ENCODE peak calls at places on chromosome 1, in seven cellular contexts. G is CD4-positive, CD25-positive, alpha-beta regulatory T cell; I is K562; D is adrenal gland; K is mesenchymal stem cell; V is pancreas; Z is H1. X is an unnamed sample.

GRCh38 chr1:154176341-154176740 is 15.6 kb downstream of the TPM3 start:
- DNase-seq in I (no peak), K (peak), Z (no peak), V (no peak), D (peak), G (no peak), X (peak)

GRCh38 chr1:48472747-48473146 is 743 bp upstream of the SPATA6 start:
- DNase-seq in V (no peak), D (no peak), I (no peak), G (no peak), Z (no peak), K (peak), X (no peak)

GRCh38 chr1:61181016-61181560 is 98.7 kb downstream of the NFIA start:
- DNase-seq in I (no peak), K (no peak), G (no peak), D (no peak), Z (no peak), V (no peak), X (no peak)

GRCh38 chr1:166153641-166154350 is 13.0 kb downstream of the FAM78B start:
- DNase-seq in I (no peak), V (no peak), G (no peak), D (no peak), K (no peak), Z (no peak), X (no peak)

GRCh38 chr1:175628548-175629317 is 114.7 kb downstream of the TNR start:
- DNase-seq in Z (no peak), D (peak), K (no peak), V (no peak), I (no peak), G (no peak), X (no peak)

GRCh38 chr1:67892451-67893125 is 59.3 kb upstream of the GNG12 start:
- DNase-seq in K (peak), Z (no peak), D (no peak), V (no peak), G (no peak), I (no peak), X (no peak)

GRCh38 chr1:62194651-62195282 is at the start of gene L1TD1:
- DNase-seq in I (no peak), K (no peak), G (no peak), V (no peak), Z (peak), D (peak), X (peak)

GRCh38 chr1:63602629-63603028 is 9.4 kb downstream of the PGM1 start:
- DNase-seq in K (no peak), V (no peak), Z (no peak), G (no peak), I (no peak), D (no peak), X (no peak)

GRCh38 chr1:236957235-236957634 is 47.0 kb downstream of the MT1HL1 start:
- DNase-seq in G (no peak), D (no peak), I (no peak), K (no peak), Z (no peak), V (no peak), X (no peak)

GRCh38 chr1:9212735-9213134 is 21.8 kb upstream of the H6PD start:
- DNase-seq in K (no peak), D (no peak), Z (no peak), I (no peak), G (no peak), V (no peak), X (no peak)

GRCh38 chr1:14413809-14414208 is 184.7 kb upstream of the KAZN start:
- DNase-seq in Z (no peak), I (no peak), D (no peak), G (no peak), V (no peak), K (no peak), X (no peak)

GRCh38 chr1:10973552-10973951 is 38.9 kb upstream of the TARDBP start:
- DNase-seq in K (no peak), V (no peak), D (no peak), G (no peak), I (no peak), Z (peak), X (no peak)

GRCh38 chr1:117697220-117697781 is 91.5 kb downstream of the TENT5C start:
- DNase-seq in Z (no peak), K (peak), V (no peak), I (peak), D (no peak), G (no peak), X (no peak)

GRCh38 chr1:34684246-34684645 is 70.6 kb upstream of the GJB5 start:
- DNase-seq in I (no peak), D (no peak), K (no peak), Z (peak), G (peak), V (no peak), X (no peak)

GRCh38 chr1:107202007-107202406 is 61.2 kb downstream of the NTNG1 start:
- DNase-seq in Z (no peak), G (no peak), V (no peak), K (no peak), D (no peak), I (no peak), X (no peak)

GRCh38 chr1:245096330-245097066 is 58.3 kb upstream of the KIF26B start:
- DNase-seq in G (no peak), Z (no peak), K (no peak), I (no peak), V (no peak), D (no peak), X (no peak)

GRCh38 chr1:200670215-200671118 is 760 bp upstream of the DDX59 start:
- DNase-seq in V (peak), D (no peak), G (peak), I (peak), Z (no peak), K (no peak), X (peak)

GRCh38 chr1:86714159-86714558 is 9.8 kb downstream of the SH3GLB1 start:
- DNase-seq in V (no peak), G (no peak), D (peak), I (no peak), Z (no peak), K (peak), X (no peak)

GRCh38 chr1:24501371-24502167 is 1.1 kb upstream of the RCAN3 start:
- DNase-seq in Z (no peak), D (no peak), K (peak), I (peak), G (peak), V (no peak), X (peak)

GRCh38 chr1:40130892-40131291 is 30.3 kb upstream of the RLF start:
- DNase-seq in Z (no peak), G (no peak), K (no peak), I (peak), V (no peak), D (no peak), X (no peak)

GRCh38 chr1:209895709-209896108 is 42.3 kb upstream of the SYT14 start:
- DNase-seq in Z (no peak), G (peak), I (no peak), V (no peak), D (no peak), K (peak), X (no peak)

GRCh38 chr1:59682405-59683080 is 132.2 kb upstream of the HOOK1 start:
- DNase-seq in D (no peak), I (no peak), V (no peak), Z (no peak), G (no peak), K (peak), X (no peak)

GRCh38 chr1:212935387-212935981 is 14.9 kb upstream of the VASH2 start:
- DNase-seq in Z (peak), K (no peak), I (no peak), G (no peak), V (no peak), D (no peak), X (no peak)

GRCh38 chr1:162200096-162200847 is 130.8 kb downstream of the NOS1AP start:
- DNase-seq in G (no peak), Z (no peak), V (no peak), I (no peak), D (no peak), K (no peak), X (no peak)

GRCh38 chr1:33985166-33985565 is 121.3 kb downstream of the HMGB4 start:
- DNase-seq in Z (no peak), D (no peak), G (no peak), K (no peak), I (no peak), V (no peak), X (no peak)

GRCh38 chr1:15768388-15768787 is 9.8 kb downstream of the FBLIM1 start:
- DNase-seq in Z (no peak), D (no peak), V (no peak), K (no peak), G (no peak), I (no peak), X (no peak)

GRCh38 chr1:15767941-15768340 is 9.3 kb downstream of the FBLIM1 start:
- DNase-seq in D (no peak), I (no peak), K (no peak), V (no peak), Z (no peak), G (no peak), X (no peak)

GRCh38 chr1:15764269-15764764 is 5.7 kb downstream of the FBLIM1 start:
- DNase-seq in I (peak), K (no peak), Z (no peak), G (no peak), V (peak), D (no peak), X (peak)

GRCh38 chr1:15764890-15765289 is 6.3 kb downstream of the FBLIM1 start:
- DNase-seq in Z (no peak), D (no peak), V (no peak), I (no peak), G (no peak), K (no peak), X (no peak)

GRCh38 chr1:15765495-15766194 is 7.0 kb downstream of the FBLIM1 start:
- DNase-seq in V (no peak), Z (no peak), I (peak), G (no peak), K (peak), D (no peak), X (no peak)
- H3K4me3 ChIP-seq in V (peak), Z (no peak), I (no peak), G (no peak), K (no peak), D (no peak), X (no peak)

DNA sequence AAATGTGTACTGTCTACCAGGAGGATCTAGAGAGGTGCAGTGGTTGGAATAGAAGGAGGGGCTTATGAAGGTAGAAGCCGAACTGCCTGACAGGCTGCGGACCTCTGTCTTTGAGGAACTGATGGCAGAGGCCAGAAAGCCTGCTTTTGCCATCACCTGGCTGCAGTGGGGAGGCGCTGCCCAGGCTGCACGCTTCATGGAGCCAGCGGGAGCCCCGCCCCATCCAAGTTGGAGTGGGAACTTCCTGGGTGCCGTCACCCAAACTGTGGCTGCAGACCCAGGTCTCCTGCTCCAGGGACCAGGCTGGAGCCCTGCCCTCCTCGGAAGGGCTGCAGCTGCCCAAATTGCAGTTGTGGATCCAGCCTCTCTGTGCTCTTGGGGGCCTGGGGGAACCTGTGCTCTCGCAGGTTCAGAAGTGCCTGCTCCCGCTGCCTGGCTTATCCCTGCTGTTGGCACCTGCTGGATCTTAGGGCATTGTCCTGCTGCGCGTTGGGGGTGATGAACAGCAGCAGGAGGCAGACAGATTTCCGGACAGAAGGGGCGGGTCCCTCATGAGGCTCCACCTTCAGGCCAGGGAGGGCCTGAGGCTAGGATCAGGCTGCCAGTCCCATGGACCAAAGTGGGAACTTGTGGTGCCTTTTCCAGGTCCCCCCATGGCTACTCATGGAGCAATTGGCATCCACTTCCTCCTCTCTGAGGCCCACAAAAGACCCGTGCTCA is 118.0 kb upstream of the PLPPR4 start:
- DNase-seq in V (no peak), G (no peak), Z (no peak), K (no peak), D (no peak), I (peak), X (no peak)
- H3K4me3 ChIP-seq in V (no peak), G (no peak), Z (no peak), K (no peak), D (no peak), I (no peak), X (no peak)

GRCh38 chr1:211334986-211335385 is 8.4 kb downstream of the TRAF5 start:
- DNase-seq in I (no peak), G (no peak), V (no peak), D (no peak), K (no peak), Z (peak), X (no peak)

GRCh38 chr1:211336775-211337174 is 10.1 kb downstream of the TRAF5 start:
- DNase-seq in V (no peak), G (no peak), D (no peak), I (no peak), Z (peak), K (no peak), X (peak)

GRCh38 chr1:211336161-211336560 is 9.5 kb downstream of the TRAF5 start:
- DNase-seq in K (no peak), V (no peak), I (no peak), G (no peak), D (no peak), Z (no peak), X (peak)

GRCh38 chr1:211333906-211334305 is 7.3 kb downstream of the TRAF5 start:
- DNase-seq in V (no peak), I (no peak), K (no peak), Z (peak), D (no peak), G (no peak), X (no peak)

DNA sequence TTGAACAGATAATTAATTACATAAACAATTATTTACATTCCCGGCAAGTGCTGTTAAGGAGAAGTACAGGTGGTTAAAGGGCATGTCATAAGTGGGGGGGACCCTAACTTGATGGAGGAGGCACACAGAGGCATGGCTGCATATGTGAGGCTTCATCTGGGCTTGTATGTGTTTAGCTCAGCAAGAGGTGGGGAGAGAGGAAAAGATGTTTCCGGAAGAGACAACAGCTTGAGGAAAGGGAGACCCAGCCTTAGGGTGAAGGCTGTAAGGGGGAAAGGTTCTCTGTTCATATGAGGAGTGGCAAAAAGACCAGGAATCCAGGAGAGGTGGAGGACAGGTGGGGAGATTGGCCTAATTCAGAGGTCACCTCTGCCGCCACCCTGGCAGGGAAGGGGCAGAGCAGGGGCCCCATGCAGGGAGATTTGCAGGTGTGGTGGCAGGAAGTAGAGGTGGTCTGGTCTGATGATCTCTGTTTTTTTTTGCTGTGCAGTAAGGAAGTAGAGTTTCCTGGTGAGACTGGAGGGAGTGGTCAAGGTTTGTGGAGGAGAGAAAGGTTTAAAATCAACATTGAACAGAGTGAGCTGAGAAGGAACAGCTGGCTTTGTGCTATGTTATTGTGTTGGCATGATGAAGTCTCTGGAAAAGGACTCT is 9.0 kb downstream of the TRAF5 start:
- DNase-seq in K (no peak), Z (no peak), V (no peak), D (no peak), I (no peak), G (peak), X (peak)
- H3K4me3 ChIP-seq in K (no peak), Z (no peak), V (no peak), D (no peak), I (no peak), G (peak), X (no peak)

GRCh38 chr1:29171089-29171488 is 10.6 kb downstream of the SRSF4 start:
- DNase-seq in G (no peak), Z (no peak), V (no peak), K (no peak), I (no peak), D (no peak), X (no peak)

GRCh38 chr1:29167904-29168303 is 13.8 kb downstream of the SRSF4 start:
- DNase-seq in K (no peak), G (no peak), V (no peak), I (no peak), D (no peak), Z (no peak), X (no peak)

GRCh38 chr1:29176567-29176966 is 5.1 kb downstream of the SRSF4 start:
- DNase-seq in V (no peak), D (no peak), Z (no peak), K (no peak), G (no peak), I (no peak), X (no peak)

GRCh38 chr1:29172415-29172814 is 9.3 kb downstream of the SRSF4 start:
- DNase-seq in I (no peak), K (no peak), V (no peak), G (no peak), D (no peak), Z (no peak), X (no peak)

DNA sequence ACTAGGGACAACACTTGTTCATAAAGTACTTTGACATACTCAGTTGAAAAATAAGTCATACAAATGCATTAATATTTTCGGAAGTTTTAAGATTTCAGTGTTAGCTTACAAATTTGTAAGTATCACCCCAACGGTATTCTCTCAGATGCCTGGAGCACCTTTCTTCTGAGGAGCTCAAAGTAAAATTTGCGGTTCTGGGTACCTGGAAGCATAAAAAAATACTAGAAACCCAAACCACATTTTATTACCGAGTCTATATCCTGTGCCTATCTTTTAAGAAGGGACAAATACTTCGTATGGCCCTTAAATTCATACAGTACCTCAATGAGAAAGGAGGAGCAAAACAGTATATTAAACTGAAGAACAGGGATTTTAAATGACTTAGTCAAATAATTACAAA is 10.2 kb downstream of the SRSF4 start:
- DNase-seq in G (peak), D (no peak), Z (no peak), V (no peak), I (no peak), K (no peak), X (no peak)
- H3K4me3 ChIP-seq in G (peak), D (no peak), Z (no peak), V (no peak), I (no peak), K (no peak), X (no peak)

GRCh38 chr1:15908597-15908996 is 61.1 kb downstream of the SPEN start:
- DNase-seq in K (no peak), V (no peak), Z (no peak), I (no peak), D (no peak), G (no peak), X (no peak)
- H3K4me3 ChIP-seq in K (no peak), V (no peak), Z (no peak), I (no peak), D (no peak), G (no peak), X (no peak)

GRCh38 chr1:247347395-247348222 is 15.9 kb upstream of the ZNF496 start:
- DNase-seq in I (no peak), K (no peak), V (no peak), G (no peak), D (no peak), Z (no peak), X (no peak)
- H3K4me3 ChIP-seq in I (no peak), K (no peak), V (no peak), G (no peak), D (peak), Z (peak), X (no peak)

GRCh38 chr1:3103977-3104677 is 35.1 kb downstream of the PRDM16 start:
- DNase-seq in V (no peak), K (no peak), G (no peak), D (no peak), I (no peak), Z (no peak), X (no peak)

GRCh38 chr1:3099861-3100260 is 30.9 kb downstream of the PRDM16 start:
- DNase-seq in G (no peak), V (no peak), D (no peak), I (no peak), Z (no peak), K (no peak), X (no peak)

GRCh38 chr1:3105167-3105863 is 36.3 kb downstream of the PRDM16 start:
- DNase-seq in K (no peak), Z (peak), G (no peak), I (no peak), V (no peak), D (no peak), X (no peak)

GRCh38 chr1:3097861-3098260 is 28.9 kb downstream of the PRDM16 start:
- DNase-seq in I (no peak), V (no peak), K (no peak), Z (no peak), G (no peak), D (no peak), X (no peak)

DNA sequence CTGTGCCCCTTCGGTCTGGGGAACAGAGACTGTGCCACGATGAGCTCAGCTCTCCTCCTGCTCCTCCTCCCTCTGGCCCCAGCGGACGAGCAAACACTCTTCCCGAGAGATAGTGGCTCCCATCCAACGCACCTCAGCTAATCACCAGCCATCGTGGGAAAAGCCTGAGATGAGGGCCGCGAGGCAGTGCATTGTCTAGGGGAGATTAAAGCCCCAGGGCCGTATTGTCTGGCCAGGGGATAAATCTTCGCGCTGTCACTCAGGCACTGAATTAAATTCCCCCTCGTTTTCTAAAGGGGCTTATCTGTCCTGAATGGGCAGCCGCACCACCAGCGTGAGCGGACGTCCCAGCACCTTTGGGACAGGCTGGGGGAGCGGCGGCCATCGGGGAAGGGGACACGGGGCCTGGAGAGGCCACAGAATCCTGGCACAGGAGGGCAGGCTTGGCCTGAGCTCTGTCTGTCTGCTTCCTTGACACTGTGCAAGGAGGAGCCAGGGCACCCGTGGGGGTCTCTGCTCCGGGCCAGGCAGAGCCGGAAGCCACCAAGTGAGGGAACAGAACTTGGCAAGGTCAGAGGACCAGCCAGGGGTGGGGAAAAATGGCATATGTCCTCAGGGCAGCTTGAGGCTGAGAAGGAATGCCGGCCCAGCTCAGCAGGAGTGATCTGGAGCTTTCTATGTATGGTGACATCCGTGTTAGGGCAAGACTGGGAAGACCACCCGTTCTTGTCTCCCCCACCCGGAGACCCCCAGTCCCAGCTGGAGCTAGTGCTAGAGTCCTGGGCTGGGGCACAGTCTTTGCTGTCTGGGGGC is 32.3 kb downstream of the PRDM16 start:
- DNase-seq in K (no peak), D (no peak), Z (no peak), V (no peak), I (no peak), G (no peak), X (no peak)
- H3K4me3 ChIP-seq in K (no peak), D (no peak), Z (no peak), V (no peak), I (no peak), G (no peak), X (no peak)